ENCODE peak calls at places on chromosomes 16 and 17, in seven cellular contexts. J, C, N, Y, Q, D and L are unnamed samples.

GRCh38 chr16:53561101-53561888 is 58.3 kb upstream of the AKTIP start:
- DNase-seq in J (no peak), N (no peak), C (no peak), Y (no peak), D (no peak), Q (no peak), L (no peak)

GRCh38 chr16:77273-77806 is 685 bp upstream of the MPG start:
- DNase-seq in C (no peak), N (peak; percentile 87), Y (no peak), Q (peak; percentile 69), D (peak; percentile 21), J (peak; percentile 79), L (no peak)

GRCh38 chr17:54867634-54868033 is 33.0 kb upstream of the TOM1L1 start:
- DNase-seq in N (no peak), C (no peak), Y (no peak), D (no peak), J (no peak), Q (no peak), L (no peak)

GRCh38 chr17:73968680-73969079 is 234.8 kb upstream of the RPL38 start:
- DNase-seq in D (no peak), C (no peak), Q (no peak), Y (no peak), N (no peak), J (no peak), L (no peak)

GRCh38 chr17:66834426-66834918 is 445 bp upstream of the CACNG5 start:
- DNase-seq in D (no peak), J (no peak), C (no peak), Y (no peak), N (no peak), Q (no peak), L (no peak)

GRCh38 chr16:10188236-10188635 is 6.0 kb upstream of the GRIN2A start:
- DNase-seq in J (no peak), C (no peak), Y (no peak), D (no peak), Q (no peak), N (no peak), L (no peak)

GRCh38 chr16:85162478-85163277 is 50.4 kb upstream of the CIBAR2 start:
- DNase-seq in J (peak; percentile 81), N (peak; percentile 95), Y (no peak), Q (no peak), D (no peak), C (no peak), L (no peak)

GRCh38 chr16:25171390-25171789 is 45.4 kb upstream of the AQP8 start:
- DNase-seq in D (no peak), Q (no peak), Y (no peak), N (no peak), J (no peak), C (no peak), L (no peak)

GRCh38 chr17:75850928-75851692 is 4.0 kb downstream of the WBP2 start:
- DNase-seq in D (no peak), Y (no peak), Q (peak; percentile 68), J (no peak), C (no peak), N (no peak), L (no peak)

GRCh38 chr17:41957058-41957868 is 9.3 kb upstream of the CNP start:
- DNase-seq in N (no peak), D (no peak), J (peak; percentile 64), C (no peak), Q (no peak), Y (no peak), L (no peak)

GRCh38 chr17:74499992-74500391 is 31.3 kb downstream of the CD300LB start:
- DNase-seq in N (no peak), Y (no peak), D (no peak), C (no peak), Q (no peak), J (no peak), L (no peak)

GRCh38 chr17:76796081-76796480 is 58.2 kb downstream of the MFSD11 start:
- DNase-seq in N (no peak), J (no peak), D (no peak), Y (no peak), C (no peak), Q (no peak), L (no peak)

GRCh38 chr16:31143889-31144148 is 6.0 kb downstream of the PRSS36 start:
- DNase-seq in C (no peak), Y (no peak), D (no peak), J (no peak), Q (no peak), N (no peak), L (no peak)

GRCh38 chr16:31138621-31139578 is 3.4 kb upstream of the PRSS8 start:
- DNase-seq in D (no peak), Q (peak; percentile 46), C (peak; percentile 4), J (peak; percentile 66), Y (no peak), N (peak; percentile 60), L (no peak)

GRCh38 chr16:31143036-31143888 is 6.6 kb downstream of the PRSS36 start:
- DNase-seq in J (no peak), C (no peak), Y (no peak), D (no peak), Q (no peak), N (no peak), L (no peak)

GRCh38 chr16:31142109-31143035 is 6.8 kb upstream of the PRSS8 start:
- DNase-seq in Y (peak; percentile 96), C (peak; percentile 90), N (peak; percentile 100), Q (peak; percentile 100), D (peak; percentile 95), J (peak; percentile 100), L (peak; percentile 95)

DNA sequence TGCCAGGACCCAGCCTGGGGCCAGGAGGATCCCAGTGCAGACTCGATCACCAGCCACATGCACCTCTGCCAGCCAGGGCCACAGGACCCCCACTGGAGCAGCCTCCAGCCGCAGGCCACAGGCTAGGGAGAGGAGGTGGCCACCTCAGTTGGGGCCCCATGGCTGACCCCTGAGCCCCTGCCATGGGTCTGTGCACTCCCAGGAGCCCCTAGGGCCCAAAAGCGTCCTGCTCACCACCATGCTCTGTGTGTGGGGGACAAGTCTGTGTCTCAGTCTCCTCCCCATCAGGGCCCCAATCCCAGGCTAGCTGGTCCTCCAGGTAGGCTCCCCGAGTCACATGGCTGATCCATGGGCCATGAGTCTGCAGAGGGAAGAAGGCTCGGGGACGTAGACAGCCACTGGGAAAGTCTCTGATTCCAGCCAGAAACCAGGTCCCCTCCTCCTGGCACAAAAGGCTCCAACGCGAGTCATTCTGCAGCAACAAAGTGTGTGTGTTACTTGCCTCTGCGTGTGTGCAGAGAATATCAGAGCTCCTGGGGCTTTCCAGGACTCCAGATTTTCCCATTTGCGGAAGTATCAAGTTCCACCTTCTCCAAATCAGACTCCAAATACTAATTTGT is 6.1 kb upstream of the PRSS8 start:
- DNase-seq in C (no peak), D (no peak), J (no peak), Y (no peak), Q (no peak), N (peak; percentile 82), L (no peak)
- H3K4me3 ChIP-seq in C (peak overlapping the region; percentile 13), D (peak overlapping the region; percentile 66), J (peak overlapping the region; percentile 17), Y (peak overlapping the region; percentile 23), Q (peak overlapping the region; percentile 23), N (peak overlapping the region; percentile 75), L (peak overlapping the region; percentile 75)

GRCh38 chr16:14487579-14487978 is 142.5 kb downstream of the PARN start:
- DNase-seq in N (peak; percentile 36), D (no peak), C (no peak), J (no peak), Q (no peak), Y (peak; percentile 35), L (no peak)

GRCh38 chr16:14485811-14486519 is 144.1 kb downstream of the PARN start:
- DNase-seq in D (no peak), Y (no peak), C (no peak), J (peak; percentile 14), Q (no peak), N (no peak), L (peak; percentile 30)

GRCh38 chr16:14485131-14485551 is 144.9 kb downstream of the PARN start:
- DNase-seq in J (peak; percentile 35), N (peak; percentile 52), Q (no peak), Y (no peak), C (no peak), D (no peak), L (no peak)

GRCh38 chr16:14489460-14489859 is 140.6 kb downstream of the PARN start:
- DNase-seq in J (peak; percentile 45), N (peak; percentile 62), Q (no peak), C (no peak), Y (peak; percentile 50), D (no peak), L (no peak)

GRCh38 chr16:14486520-14487303 is 143.3 kb downstream of the PARN start:
- DNase-seq in C (peak; percentile 85), Y (no peak), N (peak; percentile 96), J (peak; percentile 96), D (no peak), Q (peak; percentile 77), L (no peak)
- H3K4me3 ChIP-seq in C (peak overlapping the region; percentile 23), Y (no peak overlapping the region), N (peak overlapping the region; percentile 73), J (peak overlapping the region; percentile 35), D (no peak overlapping the region), Q (peak overlapping the region; percentile 40), L (no peak overlapping the region)

DNA sequence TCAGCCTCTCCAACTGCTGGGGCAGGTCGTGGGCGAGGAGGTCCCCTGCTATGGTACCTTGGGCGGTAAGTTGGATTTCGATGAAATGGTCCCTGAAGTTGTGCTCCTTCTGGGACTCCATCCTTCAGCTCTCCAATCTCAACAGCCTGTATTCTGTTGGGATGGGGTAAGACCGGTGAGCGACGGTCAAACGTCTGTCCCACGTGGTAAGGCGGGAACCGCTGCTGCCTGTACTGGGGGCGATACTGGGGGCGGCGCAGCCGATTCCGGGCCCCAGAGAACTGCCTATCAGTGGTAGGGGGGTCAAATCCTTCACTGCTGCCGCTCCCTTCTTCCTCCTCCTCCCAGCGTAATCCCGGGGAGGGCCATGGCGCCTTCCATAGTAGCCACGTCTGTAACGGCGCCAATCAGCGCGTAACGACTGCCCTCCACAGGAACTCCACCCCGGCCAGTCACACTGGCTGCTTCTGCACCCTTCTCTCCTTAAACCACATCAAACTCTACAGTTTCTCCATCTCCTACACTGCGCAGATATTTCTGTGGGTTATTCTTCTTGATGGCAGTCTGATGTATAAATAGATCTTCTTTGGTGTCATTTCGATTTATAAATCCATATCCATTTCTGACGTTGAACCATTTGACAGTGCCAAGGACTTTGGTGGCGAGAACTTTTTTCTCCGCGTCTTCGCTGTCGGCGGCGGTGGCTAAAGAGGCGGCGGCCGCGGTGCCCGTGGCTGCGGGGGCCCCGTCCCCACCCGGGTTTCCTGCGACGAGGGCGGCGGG is 41.1 kb downstream of the AHSP start:
- DNase-seq in C (no peak), J (peak; percentile 6), N (peak; percentile 3), D (no peak), Y (no peak), Q (no peak), L (no peak)
- H3K4me3 ChIP-seq in C (no peak overlapping the region), J (peak overlapping the region; percentile 5), N (no peak overlapping the region), D (no peak overlapping the region), Y (no peak overlapping the region), Q (no peak overlapping the region), L (no peak overlapping the region)

GRCh38 chr17:45430006-45430737 is 2.5 kb downstream of the ARHGAP27 start:
- DNase-seq in J (no peak), Q (no peak), D (no peak), C (no peak), Y (no peak), N (peak; percentile 14), L (no peak)

GRCh38 chr17:45428050-45428953 is 4.4 kb downstream of the ARHGAP27 start:
- DNase-seq in J (peak; percentile 68), D (peak; percentile 81), C (no peak), N (peak; percentile 76), Q (peak; percentile 75), Y (no peak), L (peak; percentile 84)

GRCh38 chr17:45430738-45431530 is 1.7 kb downstream of the ARHGAP27 start:
- DNase-seq in J (no peak), Y (no peak), N (peak; percentile 54), D (no peak), Q (no peak), C (no peak), L (no peak)

GRCh38 chr17:45428954-45429337 is 3.7 kb downstream of the ARHGAP27 start:
- DNase-seq in Y (no peak), N (no peak), Q (no peak), D (no peak), C (no peak), J (no peak), L (no peak)

GRCh38 chr17:45429338-45430005 is 3.2 kb downstream of the ARHGAP27 start:
- DNase-seq in C (no peak), N (peak; percentile 46), J (no peak), Q (no peak), Y (no peak), D (no peak), L (no peak)
- H3K4me3 ChIP-seq in C (no peak overlapping the region), N (no peak overlapping the region), J (no peak overlapping the region), Q (no peak overlapping the region), Y (no peak overlapping the region), D (no peak overlapping the region), L (no peak overlapping the region)